ENCODE peak calls at places on chromosomes 2 and 18, in nine cellular contexts. J is fibroblast of lung; P is sigmoid colon; E is CD8-positive, alpha-beta T cell; G is pancreas; F is endodermal cell; S is MM.1S; Z is spleen; C is IMR-90. K is an unnamed sample. For H3K4me1, the result is how much of the 10 kb centered on the place peaks cover.

GRCh38 chr18:24395049-24395780 is 2.4 kb downstream of the OSBPL1A start:
- DNase-seq in J (no peak), P (no peak), E (no peak), G (no peak), F (no peak), S (no peak), Z (no peak), C (peak), K (no peak)

GRCh38 chr2:168025487-168026203 is 221.8 kb downstream of the STK39 start:
- DNase-seq in J (no peak), P (no peak), E (no peak), G (no peak), F (no peak), S (no peak), Z (no peak), C (no peak), K (no peak)

GRCh38 chr2:112887904-112888303 is 23.1 kb upstream of the IL37 start:
- DNase-seq in J (no peak), P (no peak), E (no peak), G (no peak), F (no peak), S (peak), Z (no peak), C (peak), K (no peak)

GRCh38 chr2:133484106-133484505 is 84.2 kb downstream of the NCKAP5 start:
- DNase-seq in J (peak), P (no peak), E (no peak), G (no peak), F (no peak), S (no peak), Z (no peak), C (peak), K (no peak)

GRCh38 chr2:102425441-102426132 is 2.6 kb downstream of the IL18RAP start:
- DNase-seq in J (no peak), P (no peak), E (no peak), G (no peak), F (no peak), S (no peak), Z (no peak), C (no peak), K (no peak)

GRCh38 chr2:72157871-72158771 is 10.5 kb upstream of the CYP26B1 start:
- DNase-seq in J (no peak), P (no peak), E (no peak), G (no peak), F (peak), S (no peak), Z (no peak), C (no peak), K (no peak)

GRCh38 chr2:239593965-239594771 is 193.3 kb upstream of the HDAC4 start:
- DNase-seq in J (no peak), P (peak), E (no peak), G (peak), F (peak), S (no peak), Z (peak), C (no peak), K (no peak)

GRCh38 chr2:30219886-30220478 is 11.4 kb upstream of the LBH start:
- DNase-seq in J (no peak), P (peak), E (no peak), G (no peak), F (no peak), S (no peak), Z (no peak), C (no peak), K (no peak)

GRCh38 chr2:208256192-208256782 is 1.4 kb upstream of the IDH1 start:
- DNase-seq in J (no peak), P (no peak), E (no peak), G (no peak), F (peak), S (peak), Z (no peak), C (no peak), K (peak)

GRCh38 chr2:205660521-205661124 is 21.7 kb upstream of the NRP2 start:
- DNase-seq in J (peak), P (peak), E (no peak), G (no peak), F (no peak), S (no peak), Z (no peak), C (peak), K (no peak)

GRCh38 chr18:78785706-78786105 is 193.9 kb upstream of the SALL3 start:
- DNase-seq in J (no peak), P (no peak), E (no peak), G (no peak), F (no peak), S (no peak), Z (no peak), C (no peak), K (no peak)

GRCh38 chr18:58576641-58577251 is 52.1 kb downstream of the ALPK2 start:
- DNase-seq in J (peak), P (no peak), E (no peak), G (no peak), F (peak), S (no peak), Z (no peak), C (peak), K (no peak)

GRCh38 chr2:10846110-10846861 is 33.7 kb upstream of the PDIA6 start:
- DNase-seq in J (no peak), P (no peak), E (no peak), G (no peak), F (no peak), S (no peak), Z (no peak), C (no peak), K (peak)

GRCh38 chr2:35421485-35421884 is 934.1 kb upstream of the CRIM1 start:
- DNase-seq in J (no peak), P (no peak), E (no peak), G (no peak), F (no peak), S (peak), Z (no peak), C (no peak), K (no peak)

GRCh38 chr2:150146879-150147278 is 340.6 kb downstream of the RND3 start:
- DNase-seq in J (no peak), P (no peak), E (no peak), G (no peak), F (no peak), S (no peak), Z (no peak), C (no peak), K (no peak)

GRCh38 chr2:48529676-48530032 is 300 bp upstream of the STON1 start:
- DNase-seq in J (no peak), P (peak), E (no peak), G (no peak), F (no peak), S (no peak), Z (no peak), C (no peak), K (peak)

DNA sequence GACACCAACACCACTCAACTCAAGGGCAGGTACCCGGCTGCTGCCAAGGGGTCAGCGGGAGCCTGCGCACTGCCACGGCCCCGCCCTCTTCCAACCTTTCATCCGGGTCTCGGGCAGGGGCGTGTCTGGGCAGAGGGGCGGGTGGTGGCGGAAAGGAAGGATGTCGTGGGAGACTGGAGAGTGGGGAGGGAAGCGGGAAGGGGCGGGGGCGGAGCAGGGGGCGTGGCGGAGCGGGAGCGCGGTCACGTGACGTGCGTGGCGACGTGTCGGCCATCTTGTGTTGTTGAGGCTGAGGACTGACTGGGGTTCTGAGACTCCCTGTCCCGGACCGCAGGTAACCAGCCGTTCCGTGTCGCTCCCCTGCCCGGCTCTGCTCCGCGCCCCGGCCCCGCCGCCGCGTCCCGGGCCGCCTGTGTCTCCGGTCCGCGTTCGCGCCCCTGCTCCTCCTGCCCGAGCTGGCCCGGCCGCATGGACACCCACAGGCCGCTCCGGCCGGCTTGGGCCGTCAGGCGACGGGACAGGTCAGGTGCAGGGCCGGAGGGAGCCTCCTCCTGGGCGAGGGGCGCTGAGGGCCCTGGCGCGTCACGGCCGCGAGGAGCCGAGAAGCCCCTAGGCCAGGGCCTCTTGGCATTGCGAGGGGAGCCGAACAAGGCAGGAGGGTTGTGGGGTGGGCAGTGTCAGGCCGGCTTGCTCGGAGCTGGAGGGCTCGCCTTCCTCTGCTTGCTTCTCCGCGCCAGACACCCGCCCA is at the start of gene GIGYF2:
- DNase-seq in J (peak), P (peak), E (peak), G (peak), F (peak), S (peak), Z (peak), C (peak), K (peak)
- TF ChIP-seq CTCF in J (no peak), P (no peak), E (no peak), G (no peak), F (peak), S (no peak), Z (no peak), C (no peak), K (no peak)

DNA sequence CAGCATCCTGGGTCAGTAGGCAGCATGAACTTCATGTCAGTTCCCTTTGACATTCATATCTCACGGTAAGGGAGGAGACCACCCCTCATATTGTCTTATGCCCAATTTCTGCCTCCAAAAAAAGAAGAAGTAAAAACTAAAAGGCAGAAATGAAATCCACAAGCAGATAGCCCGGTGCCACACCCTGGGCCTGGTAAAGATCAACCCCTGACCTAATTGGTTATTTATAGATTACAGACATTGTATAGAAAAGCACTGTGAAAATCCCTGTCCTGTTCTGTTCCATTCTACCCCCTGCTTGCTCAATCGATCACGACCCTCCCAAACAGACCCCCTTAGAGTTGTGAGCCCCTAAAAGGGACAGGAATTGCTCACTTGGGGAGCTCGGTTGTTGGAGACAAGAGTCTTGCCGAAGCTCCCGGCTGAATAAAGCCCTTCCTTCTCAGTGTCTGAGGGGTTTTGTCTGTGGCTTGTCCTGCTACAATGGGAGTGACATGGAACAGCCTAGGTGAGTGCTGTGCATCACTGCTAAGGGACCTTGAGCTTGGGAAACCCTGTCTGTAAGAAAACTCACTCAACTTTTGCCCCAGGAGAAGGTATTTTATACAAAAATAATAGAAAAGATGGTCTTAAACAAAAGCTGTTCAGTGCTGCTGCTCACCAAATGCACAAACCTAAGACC is 11.1 kb downstream of the NDUFV2 start:
- DNase-seq in J (no peak), P (no peak), E (no peak), G (no peak), F (no peak), S (peak), Z (no peak), C (no peak), K (no peak)
- H3K4me1 ChIP-seq in J (under half), P (half or more), E (half or more), G (under half), F (under half), S (under half), Z (half or more), C (under half), K (under half)

GRCh38 chr2:241551998-241552737 is 6.4 kb upstream of the BOK start:
- DNase-seq in J (no peak), P (no peak), E (no peak), G (no peak), F (no peak), S (no peak), Z (no peak), C (no peak), K (no peak)
- TF ChIP-seq CTCF in J (no peak), P (no peak), E (no peak), G (no peak), F (no peak), S (no peak), Z (no peak), C (no peak), K (no peak)

GRCh38 chr2:37587817-37588216 is 83.6 kb downstream of the CDC42EP3 start:
- DNase-seq in J (no peak), P (no peak), E (no peak), G (no peak), F (no peak), S (no peak), Z (no peak), C (no peak), K (no peak)
- H3K4me1 ChIP-seq in J (under half), P (half or more), E (half or more), G (half or more), F (under half), S (under half), Z (half or more), C (under half), K (half or more)